ENCODE peak calls at places on chromosomes 3 and 15, in seven cellular contexts. T is HepG2, L is NT2/D1, P is SK-N-SH, K is H1, B is GM12878, F is HCT116. O is an unnamed sample.

GRCh38 chr3:10437272-10437994 is 68.0 kb downstream of the ATP2B2 start:
- DNase-seq in L (no peak), F (no peak), B (peak), T (no peak), K (no peak), P (no peak), O (no peak)

GRCh38 chr15:30985081-30985531 is 6.3 kb downstream of the MTMR10 start:
- DNase-seq in K (no peak), P (peak), T (no peak), F (no peak), B (no peak), L (no peak), O (no peak)

GRCh38 chr3:158791259-158791920 is 10.5 kb upstream of the MFSD1 start:
- DNase-seq in P (peak), K (no peak), B (no peak), L (no peak), F (peak), T (peak), O (peak)

GRCh38 chr3:71560665-71561064 is 22.9 kb downstream of the FOXP1 start:
- DNase-seq in F (no peak), B (no peak), L (no peak), T (no peak), K (no peak), P (no peak), O (no peak)

GRCh38 chr15:93152951-93153350 is 63.9 kb upstream of the RGMA start:
- DNase-seq in K (no peak), L (no peak), P (no peak), T (no peak), F (no peak), B (no peak), O (no peak)

GRCh38 chr15:25242957-25243799 is 195.6 kb downstream of the UBE3A start:
- DNase-seq in F (no peak), T (no peak), K (no peak), P (no peak), B (no peak), L (no peak), O (no peak)

GRCh38 chr3:31288641-31289100 is 244.1 kb upstream of the STT3B start:
- DNase-seq in P (no peak), L (peak), T (peak), K (no peak), B (no peak), F (peak), O (peak)

GRCh38 chr15:42375252-42375651 is 16.0 kb downstream of the CAPN3 start:
- DNase-seq in F (no peak), L (no peak), B (no peak), K (no peak), P (no peak), T (no peak), O (no peak)

GRCh38 chr3:4426782-4427344 is 40.2 kb downstream of the SUMF1 start:
- DNase-seq in F (peak), P (peak), K (no peak), T (peak), B (peak), L (no peak), O (peak)

GRCh38 chr3:53970656-53971055 is 79.0 kb upstream of the SELENOK start:
- DNase-seq in T (no peak), K (peak), L (no peak), F (no peak), B (no peak), P (no peak), O (no peak)

GRCh38 chr3:188194327-188194726 is 40.4 kb downstream of the LPP start:
- DNase-seq in B (no peak), L (no peak), F (no peak), T (no peak), K (no peak), P (no peak), O (no peak)

GRCh38 chr3:140186421-140186920 is 251.5 kb downstream of the CLSTN2 start:
- DNase-seq in L (no peak), F (no peak), P (peak), B (no peak), T (no peak), K (no peak), O (no peak)

GRCh38 chr3:52784021-52784621 is 6.7 kb downstream of the ITIH1 start:
- DNase-seq in P (no peak), K (no peak), T (no peak), F (no peak), B (no peak), L (no peak), O (no peak)

GRCh38 chr3:43794776-43795175 is 104.0 kb downstream of the ABHD5 start:
- DNase-seq in B (no peak), T (no peak), P (no peak), F (peak), K (no peak), L (no peak), O (no peak)

GRCh38 chr3:45760878-45761711 is 35.2 kb downstream of the SLC6A20 start:
- DNase-seq in L (peak), T (peak), P (peak), K (peak), B (peak), F (peak), O (peak)

GRCh38 chr3:162760789-162761188 is 1264.2 kb downstream of the OTOL1 start:
- DNase-seq in K (no peak), F (no peak), L (no peak), B (no peak), P (no peak), T (no peak), O (no peak)

GRCh38 chr15:76199106-76200082 is 111.9 kb downstream of the ETFA start:
- DNase-seq in P (no peak), B (no peak), T (no peak), F (peak), L (no peak), K (no peak), O (peak)

GRCh38 chr3:9108876-9109569 is 140.4 kb downstream of the SRGAP3 start:
- DNase-seq in L (no peak), K (no peak), P (no peak), B (no peak), T (no peak), F (no peak), O (no peak)

GRCh38 chr15:75866916-75867315 is 23.7 kb downstream of the UBE2Q2 start:
- DNase-seq in K (no peak), L (no peak), T (no peak), P (no peak), B (no peak), F (no peak), O (no peak)

DNA sequence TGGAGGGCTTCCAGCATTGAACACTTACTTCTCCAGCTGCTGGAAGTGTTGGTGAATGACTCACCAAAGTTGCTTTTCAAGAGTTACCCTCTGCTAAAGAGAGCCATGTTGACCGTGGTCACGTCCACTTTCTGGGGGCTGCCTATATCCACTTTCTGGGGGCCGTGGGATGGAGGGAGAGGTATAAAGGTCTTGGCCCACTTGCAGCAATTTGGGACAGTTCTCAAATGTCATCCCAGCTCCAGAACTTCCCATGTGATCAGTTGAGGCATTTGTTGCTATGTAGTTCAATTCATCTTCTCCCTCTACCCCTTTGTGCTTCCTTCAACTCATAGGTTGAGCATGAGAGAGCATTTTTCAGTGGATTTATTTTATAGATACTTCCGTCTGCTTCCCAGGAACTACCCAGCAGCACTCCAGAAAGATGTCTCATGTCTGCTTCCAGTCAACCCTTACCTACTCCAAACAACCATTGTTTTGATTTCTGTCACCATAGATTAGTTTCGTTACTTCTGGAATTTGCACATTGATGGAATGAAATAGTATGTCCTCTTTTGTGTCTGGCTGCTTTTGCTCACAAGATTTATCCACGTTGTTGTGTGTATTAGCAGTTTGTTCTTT is 130.6 kb downstream of the TCF12 start:
- DNase-seq in F (no peak), K (no peak), P (no peak), B (no peak), T (no peak), L (no peak), O (no peak)
- TF ChIP-seq YY1 in F (no peak), K (no peak), P (no peak), B (no peak), T (no peak), L (no peak), O (no peak)

GRCh38 chr3:46947545-46947899 is 29.0 kb downstream of the CCDC12 start:
- DNase-seq in F (no peak), P (no peak), B (no peak), T (no peak), L (no peak), K (no peak), O (no peak)
- TF ChIP-seq YY1 in F (no peak), P (no peak), B (no peak), T (no peak), L (no peak), K (no peak), O (no peak)

GRCh38 chr3:193262707-193263106 is 21.7 kb downstream of the PLAAT1 start:
- DNase-seq in T (no peak), B (no peak), K (no peak), L (no peak), P (no peak), F (no peak), O (no peak)

GRCh38 chr3:193261970-193262369 is 20.9 kb downstream of the PLAAT1 start:
- DNase-seq in P (no peak), T (no peak), L (no peak), K (no peak), B (no peak), F (no peak), O (no peak)
- TF ChIP-seq YY1 in P (no peak), T (no peak), L (no peak), K (no peak), B (no peak), F (no peak), O (no peak)

GRCh38 chr15:100092034-100092433 is 249.7 kb downstream of the ADAMTS17 start:
- DNase-seq in T (no peak), B (no peak), P (no peak), F (no peak), K (no peak), L (no peak), O (no peak)

GRCh38 chr15:100095896-100096600 is 245.7 kb downstream of the ADAMTS17 start:
- DNase-seq in P (no peak), T (no peak), F (no peak), B (no peak), L (no peak), K (no peak), O (no peak)

GRCh38 chr15:100090411-100090810 is 251.4 kb downstream of the ADAMTS17 start:
- DNase-seq in B (no peak), F (no peak), L (no peak), T (no peak), P (no peak), K (no peak), O (no peak)

GRCh38 chr15:100094127-100094510 is 247.7 kb downstream of the ADAMTS17 start:
- DNase-seq in B (no peak), P (no peak), K (no peak), T (no peak), F (no peak), L (no peak), O (no peak)

GRCh38 chr15:100093211-100094126 is 248.3 kb downstream of the ADAMTS17 start:
- DNase-seq in F (no peak), L (no peak), K (no peak), B (no peak), P (no peak), T (no peak), O (no peak)
- TF ChIP-seq YY1 in F (no peak), L (no peak), K (no peak), B (no peak), P (no peak), T (no peak), O (no peak)